ENCODE peak calls at places on chromosomes 1 and 21, in four cellular contexts. One of them, this sample, is unnamed.

GRCh38 chr1:175385316-175385715 is 192.7 kb upstream of the KIAA0040 start:
- DNase-seq in stimulated activated CD4-positive, alpha-beta T cell treated with anti-CD3 and anti-CD28 coated beads, Interleukin-2, amount 100 ng/mL, for 48 hours: no peak
- DNase-seq in coronary artery: no peak
- DNase-seq in CD4-positive, CD25-positive, alpha-beta regulatory T cell: no peak
- DNase-seq in this sample: no peak

GRCh38 chr1:203189951-203190352 is 3.4 kb upstream of the CHI3L1 start:
- DNase-seq in CD4-positive, CD25-positive, alpha-beta regulatory T cell: no peak
- DNase-seq in stimulated activated CD4-positive, alpha-beta T cell treated with anti-CD3 and anti-CD28 coated beads, Interleukin-2, amount 100 ng/mL, for 48 hours: no peak
- DNase-seq in coronary artery: peak
- DNase-seq in this sample: no peak

GRCh38 chr21:23660560-23660959 is 1946.7 kb downstream of the MRPL39 start:
- DNase-seq in coronary artery: no peak
- DNase-seq in CD4-positive, CD25-positive, alpha-beta regulatory T cell: no peak
- DNase-seq in stimulated activated CD4-positive, alpha-beta T cell treated with anti-CD3 and anti-CD28 coated beads, Interleukin-2, amount 100 ng/mL, for 48 hours: no peak
- DNase-seq in this sample: no peak

GRCh38 chr1:110477041-110477440 is 26.1 kb downstream of the PROK1 start:
- DNase-seq in stimulated activated CD4-positive, alpha-beta T cell treated with anti-CD3 and anti-CD28 coated beads, Interleukin-2, amount 100 ng/mL, for 48 hours: no peak
- DNase-seq in coronary artery: no peak
- DNase-seq in CD4-positive, CD25-positive, alpha-beta regulatory T cell: no peak
- DNase-seq in this sample: no peak

GRCh38 chr1:161440312-161440894 is 64.9 kb upstream of the FCGR2A start:
- DNase-seq in coronary artery: no peak
- DNase-seq in CD4-positive, CD25-positive, alpha-beta regulatory T cell: peak
- DNase-seq in stimulated activated CD4-positive, alpha-beta T cell treated with anti-CD3 and anti-CD28 coated beads, Interleukin-2, amount 100 ng/mL, for 48 hours: peak
- DNase-seq in this sample: peak

GRCh38 chr1:10646347-10646861 is 150.0 kb downstream of the CASZ1 start:
- DNase-seq in stimulated activated CD4-positive, alpha-beta T cell treated with anti-CD3 and anti-CD28 coated beads, Interleukin-2, amount 100 ng/mL, for 48 hours: no peak
- DNase-seq in CD4-positive, CD25-positive, alpha-beta regulatory T cell: no peak
- DNase-seq in coronary artery: no peak
- DNase-seq in this sample: no peak

GRCh38 chr21:17690078-17690494 is 77.4 kb upstream of the BTG3 start:
- DNase-seq in CD4-positive, CD25-positive, alpha-beta regulatory T cell: no peak
- DNase-seq in stimulated activated CD4-positive, alpha-beta T cell treated with anti-CD3 and anti-CD28 coated beads, Interleukin-2, amount 100 ng/mL, for 48 hours: no peak
- DNase-seq in coronary artery: no peak
- DNase-seq in this sample: no peak

GRCh38 chr1:246608616-246609376 is 42.5 kb downstream of the CNST start:
- DNase-seq in stimulated activated CD4-positive, alpha-beta T cell treated with anti-CD3 and anti-CD28 coated beads, Interleukin-2, amount 100 ng/mL, for 48 hours: no peak
- DNase-seq in CD4-positive, CD25-positive, alpha-beta regulatory T cell: no peak
- DNase-seq in coronary artery: no peak
- DNase-seq in this sample: no peak

GRCh38 chr1:183543619-183544204 is 46.5 kb downstream of the NCF2 start:
- DNase-seq in coronary artery: no peak
- DNase-seq in CD4-positive, CD25-positive, alpha-beta regulatory T cell: peak
- DNase-seq in stimulated activated CD4-positive, alpha-beta T cell treated with anti-CD3 and anti-CD28 coated beads, Interleukin-2, amount 100 ng/mL, for 48 hours: no peak
- DNase-seq in this sample: no peak

GRCh38 chr21:46145840-46146691 is 9.3 kb downstream of the FTCD start:
- DNase-seq in CD4-positive, CD25-positive, alpha-beta regulatory T cell: no peak
- DNase-seq in coronary artery: no peak
- DNase-seq in stimulated activated CD4-positive, alpha-beta T cell treated with anti-CD3 and anti-CD28 coated beads, Interleukin-2, amount 100 ng/mL, for 48 hours: no peak
- DNase-seq in this sample: no peak

GRCh38 chr1:5394111-5394510 is 598.1 kb downstream of the NPHP4 start:
- DNase-seq in CD4-positive, CD25-positive, alpha-beta regulatory T cell: no peak
- DNase-seq in coronary artery: no peak
- DNase-seq in stimulated activated CD4-positive, alpha-beta T cell treated with anti-CD3 and anti-CD28 coated beads, Interleukin-2, amount 100 ng/mL, for 48 hours: no peak
- DNase-seq in this sample: no peak

GRCh38 chr1:168180148-168180524 is 1.4 kb downstream of the TIPRL start:
- DNase-seq in stimulated activated CD4-positive, alpha-beta T cell treated with anti-CD3 and anti-CD28 coated beads, Interleukin-2, amount 100 ng/mL, for 48 hours: no peak
- DNase-seq in CD4-positive, CD25-positive, alpha-beta regulatory T cell: no peak
- DNase-seq in coronary artery: no peak
- DNase-seq in this sample: no peak

GRCh38 chr1:229341811-229342304 is 989 bp downstream of the CCSAP start:
- DNase-seq in CD4-positive, CD25-positive, alpha-beta regulatory T cell: no peak
- DNase-seq in stimulated activated CD4-positive, alpha-beta T cell treated with anti-CD3 and anti-CD28 coated beads, Interleukin-2, amount 100 ng/mL, for 48 hours: no peak
- DNase-seq in coronary artery: no peak
- DNase-seq in this sample: no peak

GRCh38 chr1:15352122-15352957 is 57.3 kb upstream of the EFHD2 start:
- DNase-seq in coronary artery: no peak
- DNase-seq in stimulated activated CD4-positive, alpha-beta T cell treated with anti-CD3 and anti-CD28 coated beads, Interleukin-2, amount 100 ng/mL, for 48 hours: peak
- DNase-seq in CD4-positive, CD25-positive, alpha-beta regulatory T cell: no peak
- DNase-seq in this sample: no peak

GRCh38 chr1:46072975-46073374 is 59.5 kb downstream of the PIK3R3 start:
- DNase-seq in CD4-positive, CD25-positive, alpha-beta regulatory T cell: no peak
- DNase-seq in stimulated activated CD4-positive, alpha-beta T cell treated with anti-CD3 and anti-CD28 coated beads, Interleukin-2, amount 100 ng/mL, for 48 hours: no peak
- DNase-seq in coronary artery: no peak
- DNase-seq in this sample: no peak

GRCh38 chr1:165443539-165444289 is 1.2 kb downstream of the RXRG start:
- DNase-seq in CD4-positive, CD25-positive, alpha-beta regulatory T cell: no peak
- DNase-seq in stimulated activated CD4-positive, alpha-beta T cell treated with anti-CD3 and anti-CD28 coated beads, Interleukin-2, amount 100 ng/mL, for 48 hours: no peak
- DNase-seq in coronary artery: no peak
- DNase-seq in this sample: no peak

GRCh38 chr1:230047114-230047865 is 19.7 kb upstream of the GALNT2 start:
- DNase-seq in stimulated activated CD4-positive, alpha-beta T cell treated with anti-CD3 and anti-CD28 coated beads, Interleukin-2, amount 100 ng/mL, for 48 hours: no peak
- DNase-seq in CD4-positive, CD25-positive, alpha-beta regulatory T cell: no peak
- DNase-seq in coronary artery: no peak
- DNase-seq in this sample: no peak

GRCh38 chr1:219247441-219247840 is 73.8 kb downstream of the LYPLAL1 start:
- DNase-seq in CD4-positive, CD25-positive, alpha-beta regulatory T cell: no peak
- DNase-seq in coronary artery: no peak
- DNase-seq in stimulated activated CD4-positive, alpha-beta T cell treated with anti-CD3 and anti-CD28 coated beads, Interleukin-2, amount 100 ng/mL, for 48 hours: no peak
- DNase-seq in this sample: no peak

GRCh38 chr1:51237714-51238403 is 1.8 kb downstream of the RNF11 start:
- DNase-seq in coronary artery: no peak
- DNase-seq in CD4-positive, CD25-positive, alpha-beta regulatory T cell: no peak
- DNase-seq in stimulated activated CD4-positive, alpha-beta T cell treated with anti-CD3 and anti-CD28 coated beads, Interleukin-2, amount 100 ng/mL, for 48 hours: no peak
- DNase-seq in this sample: no peak

GRCh38 chr21:35120631-35121180 is 71.6 kb upstream of the RUNX1 start:
- DNase-seq in CD4-positive, CD25-positive, alpha-beta regulatory T cell: no peak
- DNase-seq in coronary artery: no peak
- DNase-seq in stimulated activated CD4-positive, alpha-beta T cell treated with anti-CD3 and anti-CD28 coated beads, Interleukin-2, amount 100 ng/mL, for 48 hours: no peak
- DNase-seq in this sample: no peak

GRCh38 chr1:209689484-209689883 is 14.3 kb downstream of the G0S2 start:
- DNase-seq in stimulated activated CD4-positive, alpha-beta T cell treated with anti-CD3 and anti-CD28 coated beads, Interleukin-2, amount 100 ng/mL, for 48 hours: no peak
- DNase-seq in coronary artery: no peak
- DNase-seq in CD4-positive, CD25-positive, alpha-beta regulatory T cell: no peak
- DNase-seq in this sample: no peak

GRCh38 chr1:109718495-109718894 is 6.4 kb downstream of the GSTM5 start:
- DNase-seq in CD4-positive, CD25-positive, alpha-beta regulatory T cell: no peak
- DNase-seq in coronary artery: no peak
- DNase-seq in stimulated activated CD4-positive, alpha-beta T cell treated with anti-CD3 and anti-CD28 coated beads, Interleukin-2, amount 100 ng/mL, for 48 hours: no peak
- DNase-seq in this sample: no peak

GRCh38 chr1:166511754-166512153 is 327.5 kb upstream of the POGK start:
- DNase-seq in CD4-positive, CD25-positive, alpha-beta regulatory T cell: no peak
- DNase-seq in coronary artery: no peak
- DNase-seq in stimulated activated CD4-positive, alpha-beta T cell treated with anti-CD3 and anti-CD28 coated beads, Interleukin-2, amount 100 ng/mL, for 48 hours: no peak
- DNase-seq in this sample: no peak

GRCh38 chr1:35377553-35377952 is 109.0 kb downstream of the ZMYM4 start:
- DNase-seq in stimulated activated CD4-positive, alpha-beta T cell treated with anti-CD3 and anti-CD28 coated beads, Interleukin-2, amount 100 ng/mL, for 48 hours: no peak
- DNase-seq in coronary artery: no peak
- DNase-seq in CD4-positive, CD25-positive, alpha-beta regulatory T cell: no peak
- DNase-seq in this sample: no peak

GRCh38 chr21:31339736-31340135 is 4.3 kb downstream of the TIAM1 start:
- DNase-seq in CD4-positive, CD25-positive, alpha-beta regulatory T cell: no peak
- DNase-seq in coronary artery: no peak
- DNase-seq in stimulated activated CD4-positive, alpha-beta T cell treated with anti-CD3 and anti-CD28 coated beads, Interleukin-2, amount 100 ng/mL, for 48 hours: no peak
- DNase-seq in this sample: no peak

GRCh38 chr21:38958940-38959685 is 153.4 kb downstream of the ETS2 start:
- DNase-seq in stimulated activated CD4-positive, alpha-beta T cell treated with anti-CD3 and anti-CD28 coated beads, Interleukin-2, amount 100 ng/mL, for 48 hours: no peak
- DNase-seq in coronary artery: no peak
- DNase-seq in CD4-positive, CD25-positive, alpha-beta regulatory T cell: no peak
- DNase-seq in this sample: no peak

GRCh38 chr1:227323956-227324267 is 5.6 kb upstream of the CDC42BPA start:
- DNase-seq in coronary artery: no peak
- DNase-seq in CD4-positive, CD25-positive, alpha-beta regulatory T cell: no peak
- DNase-seq in stimulated activated CD4-positive, alpha-beta T cell treated with anti-CD3 and anti-CD28 coated beads, Interleukin-2, amount 100 ng/mL, for 48 hours: no peak
- DNase-seq in this sample: no peak

GRCh38 chr1:161095230-161095629 is 2.9 kb upstream of the KLHDC9 start:
- DNase-seq in CD4-positive, CD25-positive, alpha-beta regulatory T cell: no peak
- DNase-seq in stimulated activated CD4-positive, alpha-beta T cell treated with anti-CD3 and anti-CD28 coated beads, Interleukin-2, amount 100 ng/mL, for 48 hours: no peak
- DNase-seq in coronary artery: no peak
- DNase-seq in this sample: no peak

GRCh38 chr1:192691041-192691440 is 55.1 kb downstream of the RGS13 start:
- DNase-seq in stimulated activated CD4-positive, alpha-beta T cell treated with anti-CD3 and anti-CD28 coated beads, Interleukin-2, amount 100 ng/mL, for 48 hours: no peak
- DNase-seq in CD4-positive, CD25-positive, alpha-beta regulatory T cell: no peak
- DNase-seq in coronary artery: no peak
- DNase-seq in this sample: no peak

GRCh38 chr1:60244906-60245305 is 171.3 kb upstream of the C1orf87 start:
- DNase-seq in coronary artery: no peak
- DNase-seq in stimulated activated CD4-positive, alpha-beta T cell treated with anti-CD3 and anti-CD28 coated beads, Interleukin-2, amount 100 ng/mL, for 48 hours: no peak
- DNase-seq in CD4-positive, CD25-positive, alpha-beta regulatory T cell: no peak
- DNase-seq in this sample: no peak

GRCh38 chr1:228646717-228647522 is 88.4 kb upstream of the RHOU start:
- DNase-seq in CD4-positive, CD25-positive, alpha-beta regulatory T cell: peak
- DNase-seq in coronary artery: peak
- DNase-seq in stimulated activated CD4-positive, alpha-beta T cell treated with anti-CD3 and anti-CD28 coated beads, Interleukin-2, amount 100 ng/mL, for 48 hours: no peak
- DNase-seq in this sample: no peak

GRCh38 chr1:103538226-103538625 is 12.7 kb downstream of the RNPC3 start:
- DNase-seq in CD4-positive, CD25-positive, alpha-beta regulatory T cell: no peak
- DNase-seq in stimulated activated CD4-positive, alpha-beta T cell treated with anti-CD3 and anti-CD28 coated beads, Interleukin-2, amount 100 ng/mL, for 48 hours: no peak
- DNase-seq in coronary artery: no peak
- DNase-seq in this sample: no peak

GRCh38 chr1:230781596-230781995 is 34.4 kb downstream of the CAPN9 start:
- DNase-seq in coronary artery: no peak
- DNase-seq in stimulated activated CD4-positive, alpha-beta T cell treated with anti-CD3 and anti-CD28 coated beads, Interleukin-2, amount 100 ng/mL, for 48 hours: no peak
- DNase-seq in CD4-positive, CD25-positive, alpha-beta regulatory T cell: no peak
- DNase-seq in this sample: no peak